ENCODE peak calls at places on chromosomes 7 and 10, in four cellular contexts. N is HuH-7.5, C is amygdala, X is Right ventricle myocardium superior. G is an unnamed sample.
A peak's percentile ranks its signal among the peaks of the same experiment; 100 is the strongest.

GRCh38 chr10:70925377-70926214 is 37.2 kb upstream of the PCBD1 start:
- DNase-seq in N (peak; percentile 48), C (no peak), X (peak; percentile 72), G (no peak)

GRCh38 chr10:13528138-13528874 is 508 bp downstream of the BEND7 start:
- DNase-seq in N (peak; percentile 42), C (no peak), X (peak; percentile 42), G (no peak)

GRCh38 chr10:24469993-24470392 is 253.7 kb downstream of the ARHGAP21 start:
- DNase-seq in N (no peak), C (no peak), X (no peak), G (no peak)

GRCh38 chr10:86103391-86104101 is 263.0 kb downstream of the GRID1 start:
- DNase-seq in N (no peak), C (no peak), X (no peak), G (no peak)

GRCh38 chr7:124263232-124263827 is 230.5 kb upstream of the TMEM229A start:
- DNase-seq in N (no peak), C (no peak), X (no peak), G (no peak)

GRCh38 chr10:49109669-49110335 is 5.5 kb downstream of the VSTM4 start:
- DNase-seq in N (no peak), C (no peak), X (peak; percentile 86), G (peak; percentile 50)

GRCh38 chr7:108973075-108973474 is 403.4 kb downstream of the DNAJB9 start:
- DNase-seq in N (no peak), C (no peak), X (no peak), G (no peak)

GRCh38 chr7:86991093-86991769 is 68.2 kb downstream of the ELAPOR2 start:
- DNase-seq in N (no peak), C (no peak), X (no peak), G (no peak)

GRCh38 chr7:121395494-121395960 is 581 bp downstream of the FAM3C start:
- DNase-seq in N (peak; percentile 24), C (no peak), X (peak; percentile 47), G (peak; percentile 39)

GRCh38 chr7:21352540-21353387 is 75.1 kb upstream of the SP4 start:
- DNase-seq in N (no peak), C (no peak), X (no peak), G (peak; percentile 22)

GRCh38 chr10:69130251-69130650 is 6.3 kb downstream of the VPS26A start:
- DNase-seq in N (no peak), C (no peak), X (no peak), G (no peak)

GRCh38 chr7:99380823-99381663 is 6.5 kb downstream of the ARPC1B start:
- DNase-seq in N (no peak), C (no peak), X (peak; percentile 57), G (peak; percentile 63)

GRCh38 chr10:131963350-131963749 is 18.4 kb downstream of the BNIP3 start:
- DNase-seq in N (no peak), C (no peak), X (no peak), G (no peak)

GRCh38 chr10:122746408-122746807 is 46.8 kb upstream of the C10orf120 start:
- DNase-seq in N (no peak), C (no peak), X (no peak), G (no peak)

GRCh38 chr7:127692200-127692599 is 40.2 kb downstream of the SND1 start:
- DNase-seq in N (no peak), C (no peak), X (no peak), G (no peak)

GRCh38 chr10:118447478-118447877 is 105.4 kb upstream of the FAM204A start:
- DNase-seq in N (no peak), C (peak; percentile 3), X (peak; percentile 77), G (peak; percentile 74)

GRCh38 chr10:131983780-131984179 is 2.1 kb upstream of the BNIP3 start:
- DNase-seq in N (no peak), C (no peak), X (no peak), G (peak; percentile 90)

GRCh38 chr7:2387897-2388636 is 15.3 kb upstream of the CHST12 start:
- DNase-seq in N (no peak), C (no peak), X (peak; percentile 68), G (no peak)

GRCh38 chr7:135673360-135673706 is 11.0 kb downstream of the STMP1 start:
- DNase-seq in N (no peak), C (no peak), X (no peak), G (peak; percentile 64)

GRCh38 chr10:76311752-76312699 is 880.6 kb downstream of the LRMDA start:
- DNase-seq in N (peak; percentile 49), C (no peak), X (peak; percentile 48), G (peak; percentile 46)

GRCh38 chr10:103397191-103397825 is 882 bp downstream of the PDCD11 start:
- DNase-seq in N (no peak), C (no peak), X (no peak), G (peak; percentile 30)

GRCh38 chr10:775245-776075 is 86.0 kb upstream of the DIP2C start:
- DNase-seq in N (no peak), C (no peak), X (no peak), G (peak; percentile 56)

GRCh38 chr10:132308588-132309451 is 1.1 kb upstream of the STK32C start:
- DNase-seq in N (no peak), C (no peak), X (peak; percentile 60), G (no peak)

GRCh38 chr7:81366546-81366945 is 403.3 kb downstream of the HGF start:
- DNase-seq in N (no peak), C (no peak), X (no peak), G (no peak)

GRCh38 chr10:22620140-22620857 is 94.1 kb downstream of the PIP4K2A start:
- DNase-seq in N (no peak), C (peak; percentile 46), X (peak; percentile 90), G (peak; percentile 99)

GRCh38 chr10:117139581-117140524 is 1.8 kb upstream of the VAX1 start:
- DNase-seq in N (no peak), C (no peak), X (no peak), G (no peak)

GRCh38 chr10:2733278-2733963 is 333.9 kb upstream of the PFKP start:
- DNase-seq in N (no peak), C (no peak), X (no peak), G (no peak)

GRCh38 chr7:116786791-116787443 is 75.5 kb upstream of the CAPZA2 start:
- DNase-seq in N (no peak), C (no peak), X (no peak), G (peak; percentile 64)

GRCh38 chr10:92573091-92573797 is 649 bp downstream of the IDE start:
- DNase-seq in N (peak; percentile 37), C (no peak), X (no peak), G (peak; percentile 53)

GRCh38 chr10:23918839-23919238 is 290.1 kb upstream of the KIAA1217 start:
- DNase-seq in N (no peak), C (no peak), X (no peak), G (peak; percentile 14)

GRCh38 chr7:7719235-7719634 is 828 bp upstream of the RPA3 start:
- DNase-seq in N (no peak), C (no peak), X (no peak), G (peak; percentile 90)

GRCh38 chr7:157529768-157530560 is 193.2 kb downstream of the DNAJB6 start:
- DNase-seq in N (no peak), C (no peak), X (peak; percentile 27), G (no peak)